ENCODE peak calls at places on chromosomes 6 and 20, in six cellular contexts. Q is activated CD8-positive, alpha-beta memory T cell treated with anti-CD3 and anti-CD28 coated beads for 4 hours; P is frontal cortex; B is stomach; J is NCI-H524; G is DMS 273 treated with DMSO at 0.1 percent for 48 hours. A is an unnamed sample.

GRCh38 chr6:33634203-33634727 is 13.1 kb downstream of the ITPR3 start:
- DNase-seq in G (no peak), J (no peak), P (no peak), B (peak), Q (no peak), A (no peak)

GRCh38 chr6:156720739-156721714 is 56.2 kb upstream of the ARID1B start:
- DNase-seq in B (peak), G (peak), Q (no peak), P (no peak), J (peak), A (no peak)

GRCh38 chr6:75096986-75097385 is 108.9 kb downstream of the COL12A1 start:
- DNase-seq in P (no peak), Q (no peak), G (no peak), J (no peak), B (no peak), A (no peak)

GRCh38 chr6:150403458-150404245 is 34.8 kb downstream of the IYD start:
- DNase-seq in P (no peak), Q (no peak), B (no peak), G (no peak), J (peak), A (no peak)

GRCh38 chr6:161941565-161941964 is 667.7 kb upstream of the AGPAT4 start:
- DNase-seq in G (no peak), Q (no peak), J (no peak), P (no peak), B (no peak), A (no peak)

GRCh38 chr6:14118444-14118843 is 872 bp downstream of the CD83 start:
- DNase-seq in Q (no peak), G (no peak), P (no peak), B (no peak), J (no peak), A (no peak)

GRCh38 chr6:163226181-163226835 is 188.2 kb upstream of the QKI start:
- DNase-seq in J (no peak), G (no peak), Q (no peak), P (no peak), B (no peak), A (no peak)

GRCh38 chr20:8229090-8229489 is 97.0 kb downstream of the PLCB1 start:
- DNase-seq in Q (no peak), G (no peak), P (no peak), J (no peak), B (no peak), A (no peak)

GRCh38 chr6:159953091-159953581 is 15.7 kb upstream of the IGF2R start:
- DNase-seq in J (no peak), P (no peak), G (no peak), Q (no peak), B (peak), A (peak)

GRCh38 chr20:22904411-22904810 is 130.7 kb upstream of the SSTR4 start:
- DNase-seq in G (no peak), P (no peak), B (no peak), Q (no peak), J (no peak), A (no peak)

GRCh38 chr6:152356659-152357058 is 280.5 kb downstream of the SYNE1 start:
- DNase-seq in Q (no peak), B (no peak), J (peak), G (peak), P (no peak), A (no peak)

GRCh38 chr6:34052071-34052825 is 93.6 kb downstream of the GRM4 start:
- DNase-seq in P (no peak), Q (no peak), J (no peak), G (no peak), B (no peak), A (no peak)

GRCh38 chr20:36207602-36208001 is 28.7 kb upstream of the AAR2 start:
- DNase-seq in P (no peak), J (no peak), B (no peak), Q (no peak), G (no peak), A (no peak)

GRCh38 chr6:12232339-12232738 is 57.8 kb upstream of the EDN1 start:
- DNase-seq in Q (no peak), B (no peak), J (no peak), G (no peak), P (no peak), A (no peak)

GRCh38 chr6:158358450-158359077 is 46.3 kb downstream of the TULP4 start:
- DNase-seq in G (peak), B (peak), P (no peak), Q (no peak), J (peak), A (no peak)

GRCh38 chr20:35610833-35611427 is 4.7 kb upstream of the SPAG4 start:
- DNase-seq in B (peak), G (no peak), P (no peak), Q (no peak), J (no peak), A (no peak)

A was measured in left ventricle myocardium inferior.